ENCODE peak calls at places on chromosomes 1 and 21, in seven cellular contexts. One of them, this sample, is unnamed. For H3K4me1, the result is how much of the 10 kb centered on the place peaks cover.

GRCh38 chr1:40014812-40015594 is 25.5 kb upstream of the CAP1 start:
- DNase-seq in aorta: no peak
- DNase-seq in CD8-positive, alpha-beta T cell: no peak
- DNase-seq in ovary: no peak
- DNase-seq in thoracic aorta: no peak
- DNase-seq in psoas muscle: no peak
- DNase-seq in transverse colon: no peak
- DNase-seq in this sample: no peak

GRCh38 chr1:7561331-7561921 is 209.7 kb upstream of the VAMP3 start:
- DNase-seq in aorta: no peak
- DNase-seq in CD8-positive, alpha-beta T cell: no peak
- DNase-seq in ovary: no peak
- DNase-seq in thoracic aorta: no peak
- DNase-seq in psoas muscle: peak
- DNase-seq in transverse colon: no peak
- DNase-seq in this sample: peak

GRCh38 chr1:27981146-27981545 is 21.4 kb downstream of the XKR8 start:
- DNase-seq in aorta: no peak
- DNase-seq in CD8-positive, alpha-beta T cell: no peak
- DNase-seq in ovary: no peak
- DNase-seq in thoracic aorta: no peak
- DNase-seq in psoas muscle: no peak
- DNase-seq in transverse colon: no peak
- DNase-seq in this sample: no peak

GRCh38 chr1:19220991-19221390 is 10.9 kb upstream of the UBR4 start:
- DNase-seq in aorta: no peak
- DNase-seq in CD8-positive, alpha-beta T cell: no peak
- DNase-seq in ovary: no peak
- DNase-seq in thoracic aorta: no peak
- DNase-seq in psoas muscle: no peak
- DNase-seq in transverse colon: no peak
- DNase-seq in this sample: no peak

GRCh38 chr1:171422489-171422888 is 62.8 kb upstream of the PRRC2C start:
- DNase-seq in aorta: no peak
- DNase-seq in CD8-positive, alpha-beta T cell: no peak
- DNase-seq in ovary: no peak
- DNase-seq in thoracic aorta: no peak
- DNase-seq in psoas muscle: no peak
- DNase-seq in transverse colon: no peak
- DNase-seq in this sample: no peak

GRCh38 chr1:219322766-219323165 is 149.1 kb downstream of the LYPLAL1 start:
- DNase-seq in aorta: no peak
- DNase-seq in CD8-positive, alpha-beta T cell: no peak
- DNase-seq in ovary: no peak
- DNase-seq in thoracic aorta: no peak
- DNase-seq in psoas muscle: no peak
- DNase-seq in transverse colon: no peak
- DNase-seq in this sample: no peak

GRCh38 chr1:85320371-85321131 is 44.1 kb upstream of the BCL10 start:
- DNase-seq in aorta: no peak
- DNase-seq in CD8-positive, alpha-beta T cell: no peak
- DNase-seq in ovary: no peak
- DNase-seq in thoracic aorta: no peak
- DNase-seq in psoas muscle: no peak
- DNase-seq in transverse colon: no peak
- DNase-seq in this sample: no peak

GRCh38 chr1:76585980-76586674 is 281.2 kb upstream of the ST6GALNAC5 start:
- DNase-seq in aorta: no peak
- DNase-seq in CD8-positive, alpha-beta T cell: no peak
- DNase-seq in ovary: no peak
- DNase-seq in thoracic aorta: no peak
- DNase-seq in psoas muscle: no peak
- DNase-seq in transverse colon: no peak
- DNase-seq in this sample: no peak

GRCh38 chr1:109214695-109215623 is 1.2 kb downstream of the SARS1 start:
- DNase-seq in aorta: no peak
- DNase-seq in CD8-positive, alpha-beta T cell: peak
- DNase-seq in ovary: no peak
- DNase-seq in thoracic aorta: no peak
- DNase-seq in psoas muscle: peak
- DNase-seq in transverse colon: peak
- DNase-seq in this sample: no peak

GRCh38 chr1:177925006-177925405 is 44.9 kb downstream of the SEC16B start:
- DNase-seq in aorta: no peak
- DNase-seq in CD8-positive, alpha-beta T cell: no peak
- DNase-seq in ovary: no peak
- DNase-seq in thoracic aorta: no peak
- DNase-seq in psoas muscle: no peak
- DNase-seq in transverse colon: no peak
- DNase-seq in this sample: no peak

GRCh38 chr1:172108494-172108893 is 267.2 kb downstream of the DNM3 start:
- DNase-seq in aorta: no peak
- DNase-seq in CD8-positive, alpha-beta T cell: no peak
- DNase-seq in ovary: no peak
- DNase-seq in thoracic aorta: no peak
- DNase-seq in psoas muscle: no peak
- DNase-seq in transverse colon: no peak
- DNase-seq in this sample: no peak

GRCh38 chr1:170674986-170675385 is 11.1 kb downstream of the PRRX1 start:
- DNase-seq in aorta: no peak
- DNase-seq in CD8-positive, alpha-beta T cell: no peak
- DNase-seq in ovary: no peak
- DNase-seq in thoracic aorta: no peak
- DNase-seq in psoas muscle: no peak
- DNase-seq in transverse colon: no peak
- DNase-seq in this sample: no peak

GRCh38 chr1:93749894-93750301 is 68.3 kb upstream of the BCAR3 start:
- DNase-seq in aorta: no peak
- DNase-seq in CD8-positive, alpha-beta T cell: no peak
- DNase-seq in ovary: no peak
- DNase-seq in thoracic aorta: no peak
- DNase-seq in psoas muscle: no peak
- DNase-seq in transverse colon: no peak
- DNase-seq in this sample: no peak

GRCh38 chr1:245154429-245155185 is at the start of gene KIF26B:
- DNase-seq in aorta: no peak
- DNase-seq in CD8-positive, alpha-beta T cell: no peak
- DNase-seq in ovary: peak
- DNase-seq in thoracic aorta: no peak
- DNase-seq in psoas muscle: no peak
- DNase-seq in transverse colon: no peak
- DNase-seq in this sample: peak

DNA sequence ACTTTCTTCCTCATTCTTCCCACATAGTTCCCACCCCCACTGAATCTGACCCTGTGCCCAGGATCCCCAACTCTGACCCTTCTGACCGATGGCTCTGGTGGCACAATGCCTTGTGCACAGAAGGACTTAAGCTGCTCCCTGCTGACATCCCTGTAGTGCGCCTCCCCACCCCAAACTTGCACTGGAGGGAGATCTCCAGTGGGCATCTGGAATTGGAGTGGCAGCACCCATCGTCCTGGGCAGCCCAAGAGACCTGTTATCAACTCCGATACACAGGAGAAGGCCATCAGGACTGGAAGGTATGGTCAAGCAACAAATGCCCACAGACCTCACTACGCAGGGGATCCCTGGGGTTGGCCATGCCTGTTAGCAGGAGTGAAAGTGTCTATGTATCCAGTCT is 9.0 kb downstream of the MPL start:
- DNase-seq in aorta: no peak
- DNase-seq in CD8-positive, alpha-beta T cell: no peak
- DNase-seq in ovary: no peak
- DNase-seq in thoracic aorta: no peak
- DNase-seq in psoas muscle: no peak
- DNase-seq in transverse colon: no peak
- DNase-seq in this sample: peak
- H3K27ac ChIP-seq in aorta: no peak
- H3K27ac ChIP-seq in CD8-positive, alpha-beta T cell: no peak
- H3K27ac ChIP-seq in ovary: no peak
- H3K27ac ChIP-seq in thoracic aorta: no peak
- H3K27ac ChIP-seq in psoas muscle: no peak
- H3K27ac ChIP-seq in transverse colon: no peak
- H3K27ac ChIP-seq in this sample: no peak

GRCh38 chr1:243251544-243251943 is 3.5 kb downstream of the CEP170 start:
- DNase-seq in aorta: no peak
- DNase-seq in CD8-positive, alpha-beta T cell: no peak
- DNase-seq in ovary: no peak
- DNase-seq in thoracic aorta: no peak
- DNase-seq in psoas muscle: no peak
- DNase-seq in transverse colon: no peak
- DNase-seq in this sample: no peak
- H3K4me3 ChIP-seq in aorta: no peak
- H3K4me3 ChIP-seq in CD8-positive, alpha-beta T cell: no peak
- H3K4me3 ChIP-seq in ovary: no peak
- H3K4me3 ChIP-seq in thoracic aorta: no peak
- H3K4me3 ChIP-seq in psoas muscle: peak
- H3K4me3 ChIP-seq in transverse colon: no peak
- H3K4me3 ChIP-seq in this sample: no peak

DNA sequence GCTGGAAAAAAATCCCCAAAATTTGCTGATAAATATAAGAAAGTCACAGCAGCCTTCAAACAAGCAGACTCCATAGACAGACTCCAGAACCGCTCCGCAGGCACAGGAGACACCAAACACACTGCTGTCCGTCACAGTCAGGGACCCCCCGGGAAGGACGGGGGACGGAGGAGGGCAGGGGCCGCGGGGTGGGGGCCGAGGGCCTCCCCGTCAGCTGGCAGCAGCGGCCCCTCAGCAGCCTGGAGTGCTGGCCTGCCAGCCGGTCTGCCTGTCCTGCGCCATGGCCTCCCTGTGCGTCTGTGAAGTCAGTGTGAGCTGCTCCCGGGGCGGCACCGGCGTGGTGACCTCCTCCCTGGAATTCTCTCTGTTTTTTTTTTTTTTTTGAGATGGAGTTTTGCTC is 10.1 kb upstream of the C1orf159 start:
- DNase-seq in aorta: no peak
- DNase-seq in CD8-positive, alpha-beta T cell: no peak
- DNase-seq in ovary: no peak
- DNase-seq in thoracic aorta: no peak
- DNase-seq in psoas muscle: no peak
- DNase-seq in transverse colon: peak
- DNase-seq in this sample: no peak
- H3K4me1 ChIP-seq in aorta: under half
- H3K4me1 ChIP-seq in CD8-positive, alpha-beta T cell: under half
- H3K4me1 ChIP-seq in ovary: under half
- H3K4me1 ChIP-seq in thoracic aorta: under half
- H3K4me1 ChIP-seq in psoas muscle: under half
- H3K4me1 ChIP-seq in transverse colon: under half
- H3K4me1 ChIP-seq in this sample: under half

GRCh38 chr1:118905671-118906070 is 82.5 kb downstream of the TBX15 start:
- DNase-seq in aorta: no peak
- DNase-seq in CD8-positive, alpha-beta T cell: no peak
- DNase-seq in ovary: no peak
- DNase-seq in thoracic aorta: no peak
- DNase-seq in psoas muscle: no peak
- DNase-seq in transverse colon: no peak
- DNase-seq in this sample: no peak
- H3K27ac ChIP-seq in aorta: no peak
- H3K27ac ChIP-seq in CD8-positive, alpha-beta T cell: no peak
- H3K27ac ChIP-seq in ovary: no peak
- H3K27ac ChIP-seq in thoracic aorta: no peak
- H3K27ac ChIP-seq in psoas muscle: no peak
- H3K27ac ChIP-seq in transverse colon: no peak
- H3K27ac ChIP-seq in this sample: no peak

GRCh38 chr21:34129971-34130597 is 56.7 kb downstream of the MRPS6 start:
- DNase-seq in aorta: no peak
- DNase-seq in CD8-positive, alpha-beta T cell: no peak
- DNase-seq in ovary: no peak
- DNase-seq in thoracic aorta: no peak
- DNase-seq in psoas muscle: no peak
- DNase-seq in transverse colon: no peak
- DNase-seq in this sample: no peak

GRCh38 chr21:34129039-34129891 is 55.9 kb downstream of the MRPS6 start:
- DNase-seq in aorta: peak
- DNase-seq in CD8-positive, alpha-beta T cell: peak
- DNase-seq in ovary: peak
- DNase-seq in thoracic aorta: peak
- DNase-seq in psoas muscle: peak
- DNase-seq in transverse colon: peak
- DNase-seq in this sample: no peak

GRCh38 chr21:34131586-34131985 is 58.2 kb downstream of the MRPS6 start:
- DNase-seq in aorta: no peak
- DNase-seq in CD8-positive, alpha-beta T cell: no peak
- DNase-seq in ovary: no peak
- DNase-seq in thoracic aorta: no peak
- DNase-seq in psoas muscle: no peak
- DNase-seq in transverse colon: no peak
- DNase-seq in this sample: no peak

GRCh38 chr21:34132202-34132601 is 58.8 kb downstream of the MRPS6 start:
- DNase-seq in aorta: peak
- DNase-seq in CD8-positive, alpha-beta T cell: no peak
- DNase-seq in ovary: no peak
- DNase-seq in thoracic aorta: no peak
- DNase-seq in psoas muscle: peak
- DNase-seq in transverse colon: no peak
- DNase-seq in this sample: no peak

GRCh38 chr21:34130598-34130985 is 57.2 kb downstream of the MRPS6 start:
- DNase-seq in aorta: no peak
- DNase-seq in CD8-positive, alpha-beta T cell: no peak
- DNase-seq in ovary: no peak
- DNase-seq in thoracic aorta: no peak
- DNase-seq in psoas muscle: no peak
- DNase-seq in transverse colon: no peak
- DNase-seq in this sample: no peak
- H3K4me3 ChIP-seq in aorta: no peak
- H3K4me3 ChIP-seq in CD8-positive, alpha-beta T cell: no peak
- H3K4me3 ChIP-seq in ovary: no peak
- H3K4me3 ChIP-seq in thoracic aorta: peak
- H3K4me3 ChIP-seq in psoas muscle: no peak
- H3K4me3 ChIP-seq in transverse colon: no peak
- H3K4me3 ChIP-seq in this sample: no peak

DNA sequence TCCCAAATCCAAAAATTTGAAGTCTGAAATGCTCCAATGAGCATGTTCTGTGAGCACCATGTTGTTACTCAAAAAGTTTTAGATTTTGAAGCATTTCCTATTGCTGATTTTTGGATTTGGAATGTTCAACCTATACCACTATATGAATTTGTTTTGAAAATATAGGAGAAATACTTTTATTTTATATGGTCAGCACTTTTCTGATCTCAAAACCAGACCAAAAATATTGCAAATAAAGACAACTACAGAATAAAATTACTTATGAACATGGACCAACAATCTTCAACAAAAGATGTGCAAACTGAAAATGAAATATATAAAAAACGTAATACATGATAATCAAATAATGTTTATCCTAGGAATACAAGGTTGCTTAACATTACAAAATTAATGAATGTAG is 73.7 kb upstream of the APOBEC4 start:
- DNase-seq in aorta: no peak
- DNase-seq in CD8-positive, alpha-beta T cell: no peak
- DNase-seq in ovary: no peak
- DNase-seq in thoracic aorta: no peak
- DNase-seq in psoas muscle: no peak
- DNase-seq in transverse colon: no peak
- DNase-seq in this sample: no peak
- H3K4me1 ChIP-seq in aorta: under half
- H3K4me1 ChIP-seq in CD8-positive, alpha-beta T cell: under half
- H3K4me1 ChIP-seq in ovary: under half
- H3K4me1 ChIP-seq in thoracic aorta: under half
- H3K4me1 ChIP-seq in psoas muscle: under half
- H3K4me1 ChIP-seq in transverse colon: under half
- H3K4me1 ChIP-seq in this sample: under half

GRCh38 chr1:226678701-226679100 is 60.4 kb downstream of the ITPKB start:
- DNase-seq in aorta: no peak
- DNase-seq in CD8-positive, alpha-beta T cell: no peak
- DNase-seq in ovary: no peak
- DNase-seq in thoracic aorta: no peak
- DNase-seq in psoas muscle: no peak
- DNase-seq in transverse colon: no peak
- DNase-seq in this sample: no peak
- H3K27ac ChIP-seq in aorta: no peak
- H3K27ac ChIP-seq in CD8-positive, alpha-beta T cell: peak
- H3K27ac ChIP-seq in ovary: peak
- H3K27ac ChIP-seq in thoracic aorta: peak
- H3K27ac ChIP-seq in psoas muscle: peak
- H3K27ac ChIP-seq in transverse colon: peak
- H3K27ac ChIP-seq in this sample: peak